ENCODE peak calls at places on chromosome 19, in nine cellular contexts. One of them, this sample, is unnamed.

GRCh38 chr19:11673608-11674041 is 65.1 kb downstream of the ZNF823 start:
- DNase-seq in HFFc6: peak
- DNase-seq in Daoy: peak
- DNase-seq in T-helper 9 cell: no peak
- DNase-seq in endothelial cell: peak
- DNase-seq in C1 segment of cervical spinal cord: peak
- DNase-seq in iPS-NIHi11: peak
- DNase-seq in activated naive CD8-positive, alpha-beta T cell treated with anti-CD3 and anti-CD28 coated beads, Interleukin-2, amount 50 U/mL, for 24 hours: peak
- DNase-seq in brain microvascular endothelial cell: peak
- DNase-seq in this sample: peak

GRCh38 chr19:46495789-46496099 is at the start of gene PNMA8B:
- DNase-seq in HFFc6: no peak
- DNase-seq in Daoy: no peak
- DNase-seq in T-helper 9 cell: no peak
- DNase-seq in endothelial cell: peak
- DNase-seq in C1 segment of cervical spinal cord: peak
- DNase-seq in iPS-NIHi11: peak
- DNase-seq in activated naive CD8-positive, alpha-beta T cell treated with anti-CD3 and anti-CD28 coated beads, Interleukin-2, amount 50 U/mL, for 24 hours: no peak
- DNase-seq in brain microvascular endothelial cell: peak
- DNase-seq in this sample: peak

GRCh38 chr19:10896851-10897526 is 25.6 kb downstream of the CARM1 start:
- DNase-seq in HFFc6: no peak
- DNase-seq in Daoy: no peak
- DNase-seq in T-helper 9 cell: no peak
- DNase-seq in endothelial cell: no peak
- DNase-seq in C1 segment of cervical spinal cord: no peak
- DNase-seq in iPS-NIHi11: no peak
- DNase-seq in activated naive CD8-positive, alpha-beta T cell treated with anti-CD3 and anti-CD28 coated beads, Interleukin-2, amount 50 U/mL, for 24 hours: no peak
- DNase-seq in brain microvascular endothelial cell: no peak
- DNase-seq in this sample: no peak

GRCh38 chr19:51339313-51339686 is 2.6 kb downstream of the VSIG10L start:
- DNase-seq in HFFc6: no peak
- DNase-seq in Daoy: no peak
- DNase-seq in T-helper 9 cell: no peak
- DNase-seq in endothelial cell: no peak
- DNase-seq in C1 segment of cervical spinal cord: no peak
- DNase-seq in iPS-NIHi11: peak
- DNase-seq in activated naive CD8-positive, alpha-beta T cell treated with anti-CD3 and anti-CD28 coated beads, Interleukin-2, amount 50 U/mL, for 24 hours: no peak
- DNase-seq in brain microvascular endothelial cell: no peak
- DNase-seq in this sample: no peak

GRCh38 chr19:4014541-4015491 is 7.3 kb downstream of the PIAS4 start:
- DNase-seq in HFFc6: no peak
- DNase-seq in Daoy: no peak
- DNase-seq in T-helper 9 cell: peak
- DNase-seq in endothelial cell: no peak
- DNase-seq in C1 segment of cervical spinal cord: peak
- DNase-seq in iPS-NIHi11: peak
- DNase-seq in activated naive CD8-positive, alpha-beta T cell treated with anti-CD3 and anti-CD28 coated beads, Interleukin-2, amount 50 U/mL, for 24 hours: peak
- DNase-seq in brain microvascular endothelial cell: no peak
- DNase-seq in this sample: no peak

GRCh38 chr19:48989701-48990291 is 3.3 kb downstream of the GYS1 start:
- DNase-seq in HFFc6: no peak
- DNase-seq in Daoy: no peak
- DNase-seq in T-helper 9 cell: no peak
- DNase-seq in endothelial cell: no peak
- DNase-seq in C1 segment of cervical spinal cord: peak
- DNase-seq in iPS-NIHi11: no peak
- DNase-seq in activated naive CD8-positive, alpha-beta T cell treated with anti-CD3 and anti-CD28 coated beads, Interleukin-2, amount 50 U/mL, for 24 hours: no peak
- DNase-seq in brain microvascular endothelial cell: no peak
- DNase-seq in this sample: no peak

GRCh38 chr19:15666186-15666585 is 6.7 kb upstream of the CYP4F12 start:
- DNase-seq in HFFc6: no peak
- DNase-seq in Daoy: no peak
- DNase-seq in T-helper 9 cell: no peak
- DNase-seq in endothelial cell: no peak
- DNase-seq in C1 segment of cervical spinal cord: no peak
- DNase-seq in iPS-NIHi11: no peak
- DNase-seq in activated naive CD8-positive, alpha-beta T cell treated with anti-CD3 and anti-CD28 coated beads, Interleukin-2, amount 50 U/mL, for 24 hours: no peak
- DNase-seq in brain microvascular endothelial cell: no peak
- DNase-seq in this sample: no peak

GRCh38 chr19:955803-956746 is 28.1 kb upstream of the WDR18 start:
- DNase-seq in HFFc6: no peak
- DNase-seq in Daoy: no peak
- DNase-seq in T-helper 9 cell: no peak
- DNase-seq in endothelial cell: no peak
- DNase-seq in C1 segment of cervical spinal cord: no peak
- DNase-seq in iPS-NIHi11: peak
- DNase-seq in activated naive CD8-positive, alpha-beta T cell treated with anti-CD3 and anti-CD28 coated beads, Interleukin-2, amount 50 U/mL, for 24 hours: no peak
- DNase-seq in brain microvascular endothelial cell: no peak
- DNase-seq in this sample: no peak

GRCh38 chr19:961866-962620 is 22.1 kb upstream of the WDR18 start:
- DNase-seq in HFFc6: peak
- DNase-seq in Daoy: peak
- DNase-seq in T-helper 9 cell: no peak
- DNase-seq in endothelial cell: no peak
- DNase-seq in C1 segment of cervical spinal cord: no peak
- DNase-seq in iPS-NIHi11: no peak
- DNase-seq in activated naive CD8-positive, alpha-beta T cell treated with anti-CD3 and anti-CD28 coated beads, Interleukin-2, amount 50 U/mL, for 24 hours: no peak
- DNase-seq in brain microvascular endothelial cell: no peak
- DNase-seq in this sample: peak